ENCODE peak calls at places on chromosomes 12 and 14, in six cellular contexts. F, J, K, Q, T and X are unnamed samples.

GRCh38 chr14:75229923-75230792 is 48.5 kb upstream of the FOS start:
- DNase-seq in F (no peak), J (peak), K (peak), Q (peak), T (peak), X (peak)

GRCh38 chr14:103391048-103391447 is 5.8 kb downstream of the MARK3 start:
- DNase-seq in F (no peak), J (peak), K (peak), Q (peak), T (peak), X (peak)

GRCh38 chr14:54683882-54684794 is 117.2 kb downstream of the SAMD4A start:
- DNase-seq in F (peak), J (peak), K (peak), Q (no peak), T (peak), X (peak)

GRCh38 chr12:62787606-62788005 is 147.3 kb downstream of the PPM1H start:
- DNase-seq in F (no peak), J (no peak), K (no peak), Q (peak), T (no peak), X (no peak)

GRCh38 chr12:95733156-95733825 is 57.3 kb downstream of the NTN4 start:
- DNase-seq in F (no peak), J (peak), K (peak), Q (peak), T (peak), X (peak)

GRCh38 chr14:97266653-97267052 is 469.5 kb downstream of the VRK1 start:
- DNase-seq in F (no peak), J (no peak), K (peak), Q (peak), T (peak), X (peak)

GRCh38 chr12:9651265-9651729 is 18.2 kb upstream of the CLEC2D start:
- DNase-seq in F (no peak), J (peak), K (peak), Q (no peak), T (peak), X (peak)

GRCh38 chr14:57818511-57818910 is 47.4 kb downstream of the SLC35F4 start:
- DNase-seq in F (no peak), J (no peak), K (no peak), Q (no peak), T (no peak), X (no peak)

GRCh38 chr12:14275886-14276285 is 89.6 kb upstream of the ATF7IP start:
- DNase-seq in F (no peak), J (no peak), K (no peak), Q (no peak), T (no peak), X (no peak)

GRCh38 chr12:6200266-6201198 is at the start of gene CD9:
- DNase-seq in F (peak), J (peak), K (no peak), Q (peak), T (peak), X (no peak)

GRCh38 chr14:105326891-105327694 is 12.5 kb downstream of the PACS2 start:
- DNase-seq in F (no peak), J (no peak), K (no peak), Q (no peak), T (no peak), X (no peak)

GRCh38 chr14:70882771-70883492 is 24.3 kb upstream of the PCNX1 start:
- DNase-seq in F (no peak), J (peak), K (peak), Q (no peak), T (peak), X (peak)

GRCh38 chr12:97299867-97300266 is 162.7 kb upstream of the RMST start:
- DNase-seq in F (no peak), J (no peak), K (no peak), Q (no peak), T (no peak), X (no peak)

GRCh38 chr12:96698521-96698920 is 208.5 kb upstream of the NEDD1 start:
- DNase-seq in F (no peak), J (peak), K (no peak), Q (peak), T (no peak), X (peak)

GRCh38 chr14:59044707-59045106 is 143.8 kb upstream of the DAAM1 start:
- DNase-seq in F (no peak), J (no peak), K (no peak), Q (no peak), T (no peak), X (no peak)

GRCh38 chr12:7207866-7208612 is 18.6 kb downstream of the PEX5 start:
- DNase-seq in F (no peak), J (no peak), K (no peak), Q (no peak), T (no peak), X (no peak)

GRCh38 chr12:5456906-5457305 is 25.0 kb downstream of the NTF3 start:
- DNase-seq in F (no peak), J (peak), K (peak), Q (no peak), T (peak), X (peak)

GRCh38 chr12:107092669-107093546 is 441 bp downstream of the CRY1 start:
- DNase-seq in F (peak), J (peak), K (peak), Q (peak), T (no peak), X (peak)

GRCh38 chr14:37595809-37596595 is 573 bp downstream of the TTC6 start:
- DNase-seq in F (no peak), J (no peak), K (peak), Q (peak), T (no peak), X (no peak)

GRCh38 chr14:68678471-68678870 is 114.4 kb downstream of the ZFP36L1 start:
- DNase-seq in F (peak), J (no peak), K (no peak), Q (no peak), T (no peak), X (no peak)

GRCh38 chr14:47179906-47180305 is 495.5 kb downstream of the MDGA2 start:
- DNase-seq in F (no peak), J (no peak), K (no peak), Q (no peak), T (no peak), X (no peak)
- H3K4me3 ChIP-seq in F (no peak), J (no peak), K (no peak), Q (no peak), T (no peak), X (no peak)

DNA sequence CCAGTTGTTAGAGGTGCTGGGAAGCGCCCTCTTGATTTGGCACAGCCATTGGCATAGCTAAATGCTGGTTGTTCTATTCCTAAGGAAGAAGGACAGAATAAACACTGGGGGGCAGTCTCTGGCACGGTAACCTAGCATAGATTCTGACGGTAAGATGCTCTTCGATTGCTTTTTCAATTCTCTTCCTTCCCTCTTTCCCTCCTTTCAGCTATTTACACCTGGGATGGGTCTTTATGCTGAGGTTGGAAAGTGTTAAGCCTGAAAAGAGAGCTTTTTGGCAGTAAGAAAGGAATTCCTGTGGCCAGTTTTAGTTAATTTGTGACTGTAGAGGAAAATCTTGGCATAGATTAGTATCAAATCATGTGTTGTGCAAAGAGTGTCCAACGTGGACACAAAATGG is 162.8 kb downstream of the SNAPC1 start:
- DNase-seq in F (no peak), J (no peak), K (peak), Q (peak), T (peak), X (peak)
- TF ChIP-seq CTCF in F (no peak), J (no peak), K (peak), Q (peak), T (peak), X (peak)

GRCh38 chr12:52307836-52308806 is 13.1 kb downstream of the KRT83 start:
- DNase-seq in F (peak), J (peak), K (peak), Q (peak), T (peak), X (peak)
- H3K4me3 ChIP-seq in F (peak), J (peak), K (peak), Q (no peak), T (peak), X (peak)

GRCh38 chr14:52150162-52150561 is 81.3 kb upstream of the NID2 start:
- DNase-seq in F (no peak), J (no peak), K (no peak), Q (no peak), T (no peak), X (no peak)

GRCh38 chr14:52148371-52148770 is 79.5 kb upstream of the NID2 start:
- DNase-seq in F (no peak), J (no peak), K (no peak), Q (no peak), T (no peak), X (no peak)

GRCh38 chr14:52142504-52142903 is 73.6 kb upstream of the NID2 start:
- DNase-seq in F (no peak), J (no peak), K (no peak), Q (no peak), T (no peak), X (no peak)

GRCh38 chr14:52146504-52146903 is 77.6 kb upstream of the NID2 start:
- DNase-seq in F (no peak), J (peak), K (no peak), Q (no peak), T (no peak), X (no peak)
- TF ChIP-seq CTCF in F (no peak), J (peak), K (peak), Q (no peak), T (peak), X (peak)

GRCh38 chr12:75754698-75755097 is 243.3 kb upstream of the KRR1 start:
- DNase-seq in F (no peak), J (no peak), K (peak), Q (no peak), T (no peak), X (peak)
- H3K4me3 ChIP-seq in F (no peak), J (no peak), K (no peak), Q (no peak), T (no peak), X (no peak)

GRCh38 chr12:45244561-45245348 is 28.9 kb downstream of the ANO6 start:
- DNase-seq in F (no peak), J (peak), K (no peak), Q (no peak), T (peak), X (peak)
- TF ChIP-seq CTCF in F (no peak), J (no peak), K (no peak), Q (no peak), T (no peak), X (no peak)

GRCh38 chr12:25058619-25059018 is 109.7 kb upstream of the BCAT1 start:
- DNase-seq in F (no peak), J (no peak), K (no peak), Q (no peak), T (no peak), X (no peak)

GRCh38 chr12:25054783-25055144 is 105.9 kb upstream of the BCAT1 start:
- DNase-seq in F (no peak), J (no peak), K (peak), Q (no peak), T (peak), X (no peak)

GRCh38 chr12:25056011-25056410 is 107.1 kb upstream of the BCAT1 start:
- DNase-seq in F (no peak), J (no peak), K (no peak), Q (no peak), T (no peak), X (no peak)

GRCh38 chr12:25058012-25058411 is 109.1 kb upstream of the BCAT1 start:
- DNase-seq in F (no peak), J (no peak), K (no peak), Q (no peak), T (no peak), X (no peak)

DNA sequence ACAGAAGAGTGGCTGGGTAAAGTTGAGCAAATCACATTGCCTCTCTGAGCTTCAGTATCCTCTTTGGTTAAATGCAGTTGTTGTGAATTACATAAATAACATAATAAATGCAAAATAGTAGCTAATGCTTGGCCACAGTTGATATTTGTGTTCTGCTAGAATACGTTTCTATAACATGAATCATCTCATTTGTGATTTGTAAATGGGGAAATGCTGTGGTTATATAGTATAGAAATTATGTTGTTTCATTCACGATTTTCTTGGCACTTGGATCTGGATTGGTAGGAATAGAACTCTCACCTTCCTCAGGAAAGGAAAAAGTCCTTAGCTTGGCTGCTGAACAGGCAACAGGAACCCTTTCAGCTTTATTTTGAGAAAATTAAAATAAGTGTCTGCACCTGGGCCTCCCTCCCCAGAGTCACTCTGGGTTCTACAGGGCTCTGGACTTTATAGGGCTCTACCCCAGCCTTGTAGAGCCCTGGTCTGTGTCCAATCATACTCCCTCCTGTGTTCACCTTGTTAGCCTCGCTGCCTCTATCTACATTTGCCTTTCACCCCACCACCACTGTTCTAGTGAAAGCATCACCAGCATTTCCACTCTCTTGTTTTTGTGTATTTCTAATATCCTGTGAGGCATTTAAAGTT is 107.7 kb upstream of the BCAT1 start:
- DNase-seq in F (no peak), J (no peak), K (no peak), Q (no peak), T (no peak), X (no peak)
- H3K4me3 ChIP-seq in F (no peak), J (no peak), K (no peak), Q (no peak), T (no peak), X (no peak)

GRCh38 chr14:65286443-65286842 is 126.1 kb upstream of the FUT8 start:
- DNase-seq in F (no peak), J (no peak), K (no peak), Q (peak), T (no peak), X (peak)
- TF ChIP-seq CTCF in F (no peak), J (peak), K (peak), Q (peak), T (peak), X (peak)

GRCh38 chr12:1367331-1367730 is 227.1 kb downstream of the FBXL14 start:
- DNase-seq in F (no peak), J (no peak), K (peak), Q (no peak), T (no peak), X (no peak)

GRCh38 chr12:1369460-1369859 is 224.9 kb downstream of the FBXL14 start:
- DNase-seq in F (no peak), J (no peak), K (peak), Q (no peak), T (no peak), X (no peak)

GRCh38 chr12:1367731-1368285 is 226.6 kb downstream of the FBXL14 start:
- DNase-seq in F (no peak), J (no peak), K (peak), Q (no peak), T (no peak), X (no peak)

GRCh38 chr12:1373887-1374286 is 220.5 kb downstream of the FBXL14 start:
- DNase-seq in F (no peak), J (peak), K (peak), Q (no peak), T (peak), X (peak)

GRCh38 chr12:1369942-1370620 is 224.3 kb downstream of the FBXL14 start:
- DNase-seq in F (no peak), J (no peak), K (peak), Q (no peak), T (no peak), X (peak)
- H3K4me3 ChIP-seq in F (no peak), J (no peak), K (no peak), Q (no peak), T (no peak), X (no peak)